ENCODE peak calls at places on chromosomes 11 and 22, in eight cellular contexts. F is CD8-positive, alpha-beta T cell; G is A549; Q is heart right ventricle; E is CD4-positive, CD25-positive, alpha-beta regulatory T cell; K is heart left ventricle; Z is trophoblast cell; R is right lobe of liver. H is an unnamed sample.

GRCh38 chr11:1402776-1403620 is 13.3 kb downstream of the BRSK2 start:
- DNase-seq in F (no peak), G (no peak), Q (peak; percentile 4), E (no peak), K (no peak), Z (no peak), R (no peak), H (no peak)

GRCh38 chr11:58770627-58771457 is 39.1 kb upstream of the GLYAT start:
- DNase-seq in F (no peak), G (peak; percentile 19), Q (no peak), E (no peak), K (no peak), Z (peak; percentile 89), R (no peak), H (no peak)

GRCh38 chr11:2366733-2367132 is 10.4 kb upstream of the CD81 start:
- DNase-seq in F (no peak), G (no peak), Q (no peak), E (no peak), K (no peak), Z (no peak), R (no peak), H (peak; percentile 37)

GRCh38 chr22:34951212-34951611 is 114.7 kb upstream of the ISX start:
- DNase-seq in F (no peak), G (no peak), Q (no peak), E (no peak), K (no peak), Z (no peak), R (no peak), H (no peak)

GRCh38 chr11:112655386-112655785 is 305.8 kb upstream of the NCAM1 start:
- DNase-seq in F (no peak), G (no peak), Q (peak; percentile 74), E (no peak), K (peak; percentile 87), Z (no peak), R (peak; percentile 50), H (peak; percentile 52)

GRCh38 chr11:11391169-11391568 is 38.1 kb upstream of the CSNK2A3 start:
- DNase-seq in F (no peak), G (no peak), Q (no peak), E (no peak), K (no peak), Z (no peak), R (no peak), H (no peak)

GRCh38 chr11:116148056-116148455 is 624.7 kb downstream of the BUD13 start:
- DNase-seq in F (no peak), G (no peak), Q (no peak), E (no peak), K (no peak), Z (no peak), R (no peak), H (no peak)

GRCh38 chr11:124207102-124207792 is 24.1 kb downstream of the OR10D3 start:
- DNase-seq in F (no peak), G (no peak), Q (no peak), E (no peak), K (no peak), Z (no peak), R (no peak), H (no peak)

GRCh38 chr11:76668362-76669155 is 2.0 kb downstream of the LRRC32 start:
- DNase-seq in F (no peak), G (no peak), Q (no peak), E (no peak), K (no peak), Z (no peak), R (no peak), H (peak; percentile 23)

GRCh38 chr11:10329935-10330334 is 25.1 kb downstream of the ADM start:
- DNase-seq in F (no peak), G (peak; percentile 51), Q (no peak), E (no peak), K (no peak), Z (no peak), R (no peak), H (no peak)

GRCh38 chr11:47586043-47586442 is 435 bp upstream of the FAM180B start:
- DNase-seq in F (no peak), G (no peak), Q (no peak), E (no peak), K (peak; percentile 34), Z (no peak), R (no peak), H (no peak)
- H3K27ac ChIP-seq in F (no peak overlapping the region), G (no peak overlapping the region), Q (no peak overlapping the region), E (no peak overlapping the region), K (peak overlapping the region; percentile 21), Z (no peak overlapping the region), R (no peak overlapping the region), H (no peak overlapping the region)

DNA sequence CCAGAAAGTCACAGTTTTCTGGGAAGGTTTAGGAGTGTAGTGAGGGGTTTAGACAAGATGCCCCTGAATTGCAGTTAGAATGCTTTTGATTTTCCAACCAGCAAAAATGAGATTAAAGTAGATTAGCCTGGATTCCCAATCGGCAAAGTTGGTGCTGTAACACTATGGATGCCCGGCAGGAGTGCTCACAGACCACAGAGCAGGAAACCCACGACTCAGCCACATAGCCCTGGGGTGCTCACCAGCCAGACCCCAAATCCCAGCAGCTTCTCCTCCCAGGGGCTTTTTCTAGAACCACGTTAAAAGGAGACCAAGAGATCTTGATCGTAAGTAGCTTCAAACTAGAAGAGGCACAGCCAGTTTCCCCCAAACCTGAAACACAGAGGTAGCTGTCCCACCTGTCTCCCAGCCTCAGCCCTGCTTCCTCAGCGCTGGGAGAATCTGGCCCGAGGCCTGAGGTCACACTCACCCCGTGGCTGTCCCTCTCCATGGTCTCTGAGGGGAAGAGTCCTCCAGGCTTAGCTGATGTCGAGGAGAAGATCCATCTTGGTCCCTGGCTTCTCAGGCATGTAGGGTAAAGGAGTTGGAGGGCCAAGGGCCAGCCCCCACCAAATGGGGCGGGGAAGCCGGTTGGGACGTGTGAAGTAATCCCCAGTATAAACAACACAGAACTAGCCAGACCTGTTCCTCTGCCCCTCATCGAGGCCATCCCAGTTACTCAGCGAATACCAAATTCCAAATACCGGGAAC is at the start of gene TMPRSS13:
- DNase-seq in F (no peak), G (no peak), Q (no peak), E (no peak), K (no peak), Z (peak; percentile 90), R (no peak), H (peak; percentile 67)
- H3K27ac ChIP-seq in F (no peak within 1 kb of the TSS), G (no peak within 1 kb of the TSS), Q (no peak within 1 kb of the TSS), E (no peak within 1 kb of the TSS), K (no peak within 1 kb of the TSS), Z (peak within 1 kb of the TSS; percentile 56), R (no peak within 1 kb of the TSS), H (no peak within 1 kb of the TSS)

GRCh38 chr22:46673205-46673604 is 53.0 kb downstream of the GRAMD4 start:
- DNase-seq in F (no peak), G (no peak), Q (no peak), E (no peak), K (no peak), Z (no peak), R (no peak), H (no peak)
- H3K27ac ChIP-seq in F (no peak overlapping the region), G (no peak overlapping the region), Q (no peak overlapping the region), E (peak overlapping the region; percentile 80), K (peak overlapping the region; percentile 63), Z (no peak overlapping the region), R (no peak overlapping the region), H (no peak overlapping the region)

DNA sequence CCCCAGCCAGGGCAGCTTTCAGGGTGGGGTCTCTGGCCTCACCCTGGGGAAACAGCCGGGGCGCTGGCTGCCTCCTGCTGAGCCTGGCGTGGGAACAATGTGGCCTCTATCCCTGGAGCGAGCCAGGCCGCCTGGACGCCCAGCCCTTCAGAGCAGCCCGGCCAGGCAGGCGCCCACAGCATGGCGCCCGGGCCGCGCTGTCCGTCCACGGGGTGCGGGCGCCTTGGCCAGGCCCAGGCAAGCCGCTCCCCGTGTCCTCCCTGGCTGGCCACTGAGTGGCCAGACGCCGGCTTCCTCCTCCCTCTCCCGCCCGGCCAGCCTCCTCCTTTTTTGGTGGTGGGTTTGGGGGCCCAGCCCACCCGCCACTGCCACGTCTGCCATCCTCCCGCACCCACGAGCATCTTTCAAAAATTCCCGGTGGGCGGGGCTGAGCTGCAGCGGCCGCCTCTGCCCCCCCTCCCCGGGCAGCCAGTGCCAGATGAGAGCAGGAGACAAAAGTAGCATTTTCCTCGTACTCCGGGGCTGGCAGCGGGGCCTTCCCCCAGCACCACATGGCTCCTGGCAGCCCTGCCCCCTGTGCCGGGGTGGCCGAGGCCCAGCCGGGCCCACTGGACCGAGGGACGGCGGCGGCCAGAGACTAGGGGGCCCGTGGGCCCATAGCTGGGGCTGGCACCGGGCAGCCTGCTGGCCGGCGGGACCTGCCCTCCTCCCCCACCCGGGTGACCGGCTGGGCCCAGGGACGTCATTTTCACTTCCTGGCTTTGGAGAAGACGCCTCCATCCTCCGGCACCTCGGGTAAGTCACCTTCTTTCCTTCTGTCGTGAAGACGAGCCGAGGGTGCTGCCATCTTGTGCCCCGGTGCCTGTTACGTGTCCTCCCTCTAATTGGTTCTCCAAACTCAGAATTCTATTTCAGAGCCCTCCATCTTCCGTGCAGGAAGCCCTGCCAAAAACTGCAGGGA is 70.2 kb upstream of the PPARA start:
- DNase-seq in F (no peak), G (peak; percentile 93), Q (peak; percentile 74), E (no peak), K (peak; percentile 80), Z (no peak), R (peak; percentile 51), H (peak; percentile 73)
- H3K27ac ChIP-seq in F (no peak overlapping the region), G (peak overlapping the region; percentile 100), Q (peak overlapping the region; percentile 100), E (no peak overlapping the region), K (peak overlapping the region; percentile 97), Z (no peak overlapping the region), R (peak overlapping the region; percentile 97), H (peak overlapping the region; percentile 97)

GRCh38 chr11:119320593-119321524 is 3.9 kb upstream of the MCAM start:
- DNase-seq in F (peak; percentile 73), G (peak; percentile 22), Q (peak; percentile 80), E (peak; percentile 55), K (peak; percentile 82), Z (no peak), R (peak; percentile 54), H (no peak)

GRCh38 chr11:119317592-119318239 is 786 bp upstream of the MCAM start:
- DNase-seq in F (no peak), G (no peak), Q (no peak), E (no peak), K (no peak), Z (peak; percentile 90), R (no peak), H (no peak)

GRCh38 chr11:119319702-119320592 is 3.0 kb upstream of the MCAM start:
- DNase-seq in F (no peak), G (no peak), Q (peak; percentile 54), E (no peak), K (peak; percentile 69), Z (no peak), R (no peak), H (peak; percentile 58)

GRCh38 chr11:119318240-119319135 is 1.6 kb upstream of the MCAM start:
- DNase-seq in F (peak; percentile 44), G (no peak), Q (no peak), E (peak; percentile 52), K (peak; percentile 62), Z (peak; percentile 99), R (no peak), H (no peak)

GRCh38 chr11:119319136-119319701 is 2.3 kb upstream of the MCAM start:
- DNase-seq in F (peak; percentile 45), G (no peak), Q (no peak), E (no peak), K (no peak), Z (peak; percentile 99), R (no peak), H (no peak)
- H3K27ac ChIP-seq in F (no peak overlapping the region), G (no peak overlapping the region), Q (peak overlapping the region; percentile 85), E (peak overlapping the region; percentile 55), K (peak overlapping the region; percentile 99), Z (peak overlapping the region; percentile 91), R (peak overlapping the region; percentile 33), H (peak overlapping the region; percentile 79)

DNA sequence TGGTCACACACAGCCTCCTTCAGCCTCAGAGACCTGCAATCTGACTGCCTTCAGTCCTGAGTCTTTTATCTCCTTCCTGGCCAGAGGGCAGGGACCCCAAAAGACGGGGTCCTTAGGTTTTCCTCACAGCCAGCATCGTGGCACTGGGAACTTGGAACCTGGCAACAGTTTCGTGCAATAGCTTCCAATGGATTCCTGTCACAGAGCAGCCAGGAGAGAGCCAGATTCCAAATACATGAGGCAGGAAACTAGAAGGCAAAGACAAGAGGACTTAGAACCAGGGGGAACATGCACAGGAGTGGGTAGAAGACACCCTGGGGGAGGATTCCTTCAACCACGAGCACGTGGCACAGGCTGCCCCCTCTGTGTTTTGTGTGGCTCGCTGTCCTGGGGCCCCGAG is 48.6 kb downstream of the C11orf91 start:
- DNase-seq in F (no peak), G (no peak), Q (no peak), E (no peak), K (no peak), Z (peak; percentile 26), R (no peak), H (no peak)
- H3K27ac ChIP-seq in F (no peak overlapping the region), G (no peak overlapping the region), Q (no peak overlapping the region), E (no peak overlapping the region), K (peak overlapping the region; percentile 10), Z (no peak overlapping the region), R (no peak overlapping the region), H (no peak overlapping the region)

H was measured in left lung.